ENCODE peak calls at places on chromosome 18, in five cellular contexts. B is Calu3, U is NCI-H2107, J is OCI-M1, N is right cardiac atrium. C is an unnamed sample.

GRCh38 chr18:58496231-58496630 is 132.7 kb downstream of the ALPK2 start:
- DNase-seq in J (no peak), U (no peak), B (no peak), N (no peak), C (no peak)

GRCh38 chr18:79135924-79136323 is 66.7 kb downstream of the ATP9B start:
- DNase-seq in U (no peak), N (no peak), J (no peak), B (no peak), C (no peak)

GRCh38 chr18:23053756-23054457 is 81.4 kb upstream of the CABLES1 start:
- DNase-seq in J (no peak), N (peak), U (no peak), B (peak), C (no peak)

GRCh38 chr18:32831781-32832180 is 59.0 kb upstream of the KLHL14 start:
- DNase-seq in J (no peak), U (no peak), B (no peak), N (no peak), C (no peak)

GRCh38 chr18:47901624-47902362 is 28.7 kb downstream of the SMAD2 start:
- DNase-seq in U (no peak), J (peak), N (no peak), B (no peak), C (peak)

GRCh38 chr18:78939105-78939504 is 40.5 kb upstream of the SALL3 start:
- DNase-seq in U (no peak), N (no peak), B (no peak), J (peak), C (no peak)

GRCh38 chr18:22816266-22817176 is 116.6 kb upstream of the RBBP8 start:
- DNase-seq in J (no peak), U (no peak), B (no peak), N (no peak), C (no peak)

GRCh38 chr18:79123948-79124347 is 54.8 kb downstream of the ATP9B start:
- DNase-seq in J (peak), N (no peak), B (no peak), U (no peak), C (no peak)

GRCh38 chr18:63520053-63520452 is 22.1 kb upstream of the SERPINB12 start:
- DNase-seq in N (no peak), J (no peak), U (no peak), B (no peak), C (no peak)

GRCh38 chr18:59233017-59233410 is 13.1 kb downstream of the GRP start:
- DNase-seq in B (no peak), N (no peak), U (no peak), J (no peak), C (no peak)

GRCh38 chr18:49016648-49017539 is 66.1 kb upstream of the SMAD7 start:
- DNase-seq in N (no peak), U (no peak), J (no peak), B (peak), C (no peak)

GRCh38 chr18:35466334-35466733 is 31.4 kb downstream of the INO80C start:
- DNase-seq in N (no peak), B (no peak), J (no peak), U (no peak), C (no peak)

GRCh38 chr18:5275872-5276271 is 19.7 kb downstream of the ZBTB14 start:
- DNase-seq in B (no peak), N (no peak), U (no peak), J (no peak), C (no peak)

GRCh38 chr18:8989855-8990254 is 112.6 kb upstream of the NDUFV2 start:
- DNase-seq in B (peak), N (no peak), U (no peak), J (no peak), C (no peak)

GRCh38 chr18:49319590-49319989 is 140.9 kb downstream of the DYM start:
- DNase-seq in N (no peak), J (no peak), B (no peak), U (no peak), C (no peak)

GRCh38 chr18:65737346-65737745 is 13.5 kb upstream of the CDH7 start:
- DNase-seq in J (no peak), N (no peak), U (no peak), B (no peak), C (no peak)

GRCh38 chr18:74114206-74114605 is 33.4 kb downstream of the FBXO15 start:
- DNase-seq in J (no peak), N (no peak), B (no peak), U (no peak), C (no peak)

GRCh38 chr18:9740076-9740475 is 32.0 kb downstream of the RAB31 start:
- DNase-seq in N (no peak), J (no peak), B (no peak), U (no peak), C (no peak)

GRCh38 chr18:58682429-58683069 is 11.3 kb downstream of the MALT1 start:
- DNase-seq in J (peak), U (no peak), N (peak), B (peak), C (no peak)

GRCh38 chr18:62637807-62638687 is 77.3 kb upstream of the PHLPP1 start:
- DNase-seq in N (no peak), J (peak), U (no peak), B (peak), C (peak)

GRCh38 chr18:35695803-35696202 is 114.3 kb downstream of the GALNT1 start:
- DNase-seq in N (peak), B (no peak), U (no peak), J (no peak), C (no peak)

GRCh38 chr18:830315-830901 is 18.4 kb upstream of the YES1 start:
- DNase-seq in U (no peak), N (no peak), J (peak), B (no peak), C (peak)

GRCh38 chr18:51731070-51731469 is 533.6 kb upstream of the MEX3C start:
- DNase-seq in B (no peak), J (no peak), U (no peak), N (no peak), C (no peak)

GRCh38 chr18:8858888-8859511 is 153.6 kb downstream of the MTCL1 start:
- DNase-seq in N (no peak), U (no peak), B (peak), J (peak), C (no peak)

GRCh38 chr18:23718243-23718720 is 29.0 kb downstream of the LAMA3 start:
- DNase-seq in U (no peak), N (no peak), B (no peak), J (no peak), C (no peak)

GRCh38 chr18:73288813-73289212 is 421.0 kb upstream of the NETO1 start:
- DNase-seq in N (no peak), J (no peak), B (peak), U (no peak), C (no peak)

GRCh38 chr18:36095936-36096519 is 28.7 kb upstream of the RPRD1A start:
- DNase-seq in J (peak), N (no peak), B (peak), U (peak), C (peak)

GRCh38 chr18:2515908-2516625 is 55.2 kb downstream of the METTL4 start:
- DNase-seq in U (no peak), B (peak), N (no peak), J (peak), C (peak)

GRCh38 chr18:13653746-13654455 is 72.5 kb downstream of the FAM210A start:
- DNase-seq in J (no peak), N (no peak), B (no peak), U (no peak), C (no peak)

C was measured in central memory CD4-positive, alpha-beta T cell.